ENCODE peak calls at places on chromosomes 5 and 9, in six cellular contexts. One of them, this sample, is unnamed.

GRCh38 chr5:143106175-143106574 is 297.3 kb downstream of the NR3C1 start:
- DNase-seq in H9: no peak
- DNase-seq in effector CD4-positive, alpha-beta T cell: no peak
- DNase-seq in DND-41: peak
- DNase-seq in activated CD8-positive, alpha-beta memory T cell treated with anti-CD3 and anti-CD28 coated beads for 1 hour: no peak
- DNase-seq in GM23248: peak
- DNase-seq in this sample: no peak

GRCh38 chr9:88534456-88535225 is at the start of gene NXNL2:
- DNase-seq in activated CD8-positive, alpha-beta memory T cell treated with anti-CD3 and anti-CD28 coated beads for 1 hour: no peak
- DNase-seq in DND-41: no peak
- DNase-seq in effector CD4-positive, alpha-beta T cell: no peak
- DNase-seq in H9: peak
- DNase-seq in GM23248: peak
- DNase-seq in this sample: no peak

GRCh38 chr9:32384364-32385134 is at the start of gene ACO1:
- DNase-seq in effector CD4-positive, alpha-beta T cell: peak
- DNase-seq in H9: peak
- DNase-seq in DND-41: peak
- DNase-seq in activated CD8-positive, alpha-beta memory T cell treated with anti-CD3 and anti-CD28 coated beads for 1 hour: peak
- DNase-seq in GM23248: peak
- DNase-seq in this sample: peak

GRCh38 chr5:59275537-59276276 is 617.8 kb downstream of the PDE4D start:
- DNase-seq in H9: peak
- DNase-seq in DND-41: no peak
- DNase-seq in GM23248: peak
- DNase-seq in activated CD8-positive, alpha-beta memory T cell treated with anti-CD3 and anti-CD28 coated beads for 1 hour: no peak
- DNase-seq in effector CD4-positive, alpha-beta T cell: no peak
- DNase-seq in this sample: no peak

GRCh38 chr9:16705121-16705604 is 165.3 kb downstream of the BNC2 start:
- DNase-seq in GM23248: peak
- DNase-seq in H9: peak
- DNase-seq in effector CD4-positive, alpha-beta T cell: no peak
- DNase-seq in DND-41: no peak
- DNase-seq in activated CD8-positive, alpha-beta memory T cell treated with anti-CD3 and anti-CD28 coated beads for 1 hour: no peak
- DNase-seq in this sample: no peak

GRCh38 chr5:173669483-173669882 is 53.0 kb upstream of the BOD1 start:
- DNase-seq in H9: no peak
- DNase-seq in activated CD8-positive, alpha-beta memory T cell treated with anti-CD3 and anti-CD28 coated beads for 1 hour: no peak
- DNase-seq in effector CD4-positive, alpha-beta T cell: no peak
- DNase-seq in GM23248: no peak
- DNase-seq in DND-41: no peak
- DNase-seq in this sample: no peak

GRCh38 chr9:91746357-91746756 is 203.7 kb downstream of the ROR2 start:
- DNase-seq in activated CD8-positive, alpha-beta memory T cell treated with anti-CD3 and anti-CD28 coated beads for 1 hour: no peak
- DNase-seq in GM23248: no peak
- DNase-seq in effector CD4-positive, alpha-beta T cell: no peak
- DNase-seq in H9: no peak
- DNase-seq in DND-41: no peak
- DNase-seq in this sample: no peak

GRCh38 chr9:87685871-87686519 is 39.9 kb upstream of the CTSL start:
- DNase-seq in H9: peak
- DNase-seq in GM23248: peak
- DNase-seq in effector CD4-positive, alpha-beta T cell: no peak
- DNase-seq in activated CD8-positive, alpha-beta memory T cell treated with anti-CD3 and anti-CD28 coated beads for 1 hour: no peak
- DNase-seq in DND-41: no peak
- DNase-seq in this sample: no peak

GRCh38 chr9:129501771-129502324 is 119.1 kb downstream of the C9orf50 start:
- DNase-seq in GM23248: peak
- DNase-seq in activated CD8-positive, alpha-beta memory T cell treated with anti-CD3 and anti-CD28 coated beads for 1 hour: no peak
- DNase-seq in H9: no peak
- DNase-seq in effector CD4-positive, alpha-beta T cell: no peak
- DNase-seq in DND-41: no peak
- DNase-seq in this sample: no peak

GRCh38 chr9:130857864-130858730 is 23.0 kb downstream of the ABL1 start:
- DNase-seq in effector CD4-positive, alpha-beta T cell: no peak
- DNase-seq in H9: no peak
- DNase-seq in GM23248: peak
- DNase-seq in activated CD8-positive, alpha-beta memory T cell treated with anti-CD3 and anti-CD28 coated beads for 1 hour: no peak
- DNase-seq in DND-41: no peak
- DNase-seq in this sample: no peak

GRCh38 chr5:4868140-4868735 is 271.9 kb upstream of the ADAMTS16 start:
- DNase-seq in DND-41: peak
- DNase-seq in activated CD8-positive, alpha-beta memory T cell treated with anti-CD3 and anti-CD28 coated beads for 1 hour: no peak
- DNase-seq in GM23248: peak
- DNase-seq in effector CD4-positive, alpha-beta T cell: peak
- DNase-seq in H9: peak
- DNase-seq in this sample: no peak

This sample was measured in chondrocyte.